ENCODE peak calls at places on chromosomes 1 and 21, in nine cellular contexts. J is RCC 7860, W is tibial artery, F is hepatocyte, E is LoVo, H is foreskin fibroblast, I is heart left ventricle, C is iPS DF 6.9, O is heart right ventricle. U is an unnamed sample.

GRCh38 chr1:112704908-112705627 is 1.9 kb downstream of the RHOC start:
- DNase-seq in J (peak; percentile 98), W (peak; percentile 96), F (peak; percentile 94), E (peak; percentile 86), H (peak; percentile 99), I (peak; percentile 96), C (peak; percentile 92), O (peak; percentile 85), U (no peak)

GRCh38 chr1:221100196-221100950 is 221.1 kb downstream of the HLX start:
- DNase-seq in J (peak; percentile 89), W (no peak), F (peak; percentile 13), E (no peak), H (peak; percentile 83), I (no peak), C (no peak), O (no peak), U (no peak)

GRCh38 chr1:36251794-36252481 is 27.7 kb downstream of the THRAP3 start:
- DNase-seq in J (no peak), W (no peak), F (no peak), E (no peak), H (no peak), I (no peak), C (no peak), O (no peak), U (no peak)

GRCh38 chr1:30377230-30378022 is 346.0 kb downstream of the MATN1 start:
- DNase-seq in J (no peak), W (no peak), F (no peak), E (no peak), H (no peak), I (no peak), C (no peak), O (no peak), U (no peak)

GRCh38 chr1:74505133-74505532 is 7.3 kb downstream of the LRRC53 start:
- DNase-seq in J (no peak), W (no peak), F (peak; percentile 19), E (no peak), H (no peak), I (no peak), C (no peak), O (peak; percentile 14), U (no peak)

GRCh38 chr1:2314803-2315710 is 76.3 kb downstream of the MORN1 start:
- DNase-seq in J (no peak), W (no peak), F (peak; percentile 84), E (peak; percentile 1), H (no peak), I (peak; percentile 82), C (no peak), O (peak; percentile 74), U (no peak)

GRCh38 chr1:3968851-3969250 is 68.8 kb upstream of the C1orf174 start:
- DNase-seq in J (no peak), W (no peak), F (no peak), E (no peak), H (no peak), I (no peak), C (no peak), O (no peak), U (no peak)

GRCh38 chr21:34795152-34796141 is 126.7 kb downstream of the CLIC6 start:
- DNase-seq in J (peak; percentile 87), W (no peak), F (peak; percentile 68), E (peak; percentile 90), H (peak; percentile 91), I (no peak), C (no peak), O (no peak), U (peak; percentile 86)

GRCh38 chr21:31254131-31254530 is 89.9 kb downstream of the TIAM1 start:
- DNase-seq in J (no peak), W (no peak), F (no peak), E (no peak), H (no peak), I (no peak), C (no peak), O (no peak), U (no peak)

GRCh38 chr1:159996653-159997052 is 35.1 kb downstream of the PIGM start:
- DNase-seq in J (peak; percentile 44), W (no peak), F (no peak), E (peak; percentile 18), H (peak; percentile 82), I (no peak), C (no peak), O (no peak), U (no peak)

GRCh38 chr1:201283836-201284553 is 689 bp downstream of the PKP1 start:
- DNase-seq in J (no peak), W (no peak), F (no peak), E (no peak), H (no peak), I (no peak), C (no peak), O (no peak), U (no peak)

GRCh38 chr1:13700521-13701273 is 709 bp downstream of the PRDM2 start:
- DNase-seq in J (no peak), W (peak; percentile 69), F (peak; percentile 50), E (no peak), H (no peak), I (peak; percentile 23), C (no peak), O (peak; percentile 41), U (no peak)

GRCh38 chr1:40710581-40711315 is 19.2 kb downstream of the NFYC start:
- DNase-seq in J (no peak), W (no peak), F (no peak), E (no peak), H (no peak), I (peak; percentile 15), C (no peak), O (no peak), U (no peak)

GRCh38 chr1:101873672-101874071 is 123.1 kb downstream of the OLFM3 start:
- DNase-seq in J (no peak), W (no peak), F (no peak), E (no peak), H (no peak), I (no peak), C (no peak), O (no peak), U (no peak)

GRCh38 chr1:31753623-31754349 is 10.4 kb downstream of the ADGRB2 start:
- DNase-seq in J (no peak), W (peak; percentile 83), F (peak; percentile 49), E (peak; percentile 78), H (no peak), I (peak; percentile 63), C (no peak), O (peak; percentile 56), U (no peak)

GRCh38 chr1:200314085-200314750 is 95.6 kb downstream of the ZNF281 start:
- DNase-seq in J (peak; percentile 89), W (no peak), F (no peak), E (no peak), H (peak; percentile 66), I (no peak), C (no peak), O (no peak), U (no peak)

GRCh38 chr1:203116048-203116810 is 11.3 kb upstream of the ADORA1 start:
- DNase-seq in J (no peak), W (no peak), F (no peak), E (no peak), H (no peak), I (no peak), C (no peak), O (no peak), U (peak; percentile 52)

GRCh38 chr1:83860506-83861221 is 138.3 kb downstream of the TTLL7 start:
- DNase-seq in J (no peak), W (peak; percentile 86), F (peak; percentile 81), E (no peak), H (no peak), I (peak; percentile 78), C (peak; percentile 41), O (peak; percentile 88), U (no peak)